ENCODE peak calls at places on chromosomes 2 and 18, in seven cellular contexts. V, I, U, H, Y, N and L are unnamed samples.
A peak's percentile ranks its signal among the peaks of the same experiment; 100 is the strongest.

GRCh38 chr2:12538300-12538699 is 178.4 kb upstream of the TRIB2 start:
- DNase-seq in V (no peak), I (no peak), H (no peak), N (no peak), U (no peak), Y (no peak), L (no peak)

GRCh38 chr2:195330513-195330956 is 326.5 kb upstream of the SLC39A10 start:
- DNase-seq in N (no peak), H (peak; percentile 53), I (no peak), Y (no peak), V (no peak), U (no peak), L (no peak)

GRCh38 chr2:37283207-37283606 is 41.4 kb downstream of the PRKD3 start:
- DNase-seq in V (peak; percentile 93), I (no peak), H (no peak), U (no peak), N (no peak), Y (no peak), L (no peak)

GRCh38 chr2:43611987-43612894 is 16.4 kb upstream of the THADA start:
- DNase-seq in H (peak; percentile 77), Y (peak; percentile 17), V (peak; percentile 76), I (peak; percentile 73), N (peak; percentile 84), U (peak; percentile 64), L (peak; percentile 60)

GRCh38 chr2:233832414-233832813 is 21.9 kb downstream of the HJURP start:
- DNase-seq in V (peak; percentile 82), H (no peak), N (no peak), U (no peak), I (no peak), Y (no peak), L (no peak)

GRCh38 chr2:71070294-71071025 is 2.0 kb downstream of the NAGK start:
- DNase-seq in Y (no peak), N (peak; percentile 73), I (no peak), H (no peak), V (peak; percentile 37), U (no peak), L (no peak)

GRCh38 chr2:39142012-39142346 is 21.1 kb upstream of the SOS1 start:
- DNase-seq in H (no peak), N (no peak), Y (no peak), U (no peak), I (no peak), V (no peak), L (no peak)

GRCh38 chr2:42663828-42664227 is 95.4 kb downstream of the MTA3 start:
- DNase-seq in U (no peak), V (no peak), Y (no peak), N (no peak), I (no peak), H (no peak), L (no peak)

GRCh38 chr2:8579686-8580085 is 102.2 kb upstream of the ID2 start:
- DNase-seq in V (no peak), N (no peak), H (no peak), Y (no peak), U (no peak), I (no peak), L (no peak)

GRCh38 chr2:223993634-223994232 is 36.5 kb downstream of the MRPL44 start:
- DNase-seq in H (peak; percentile 78), V (peak; percentile 82), Y (no peak), U (peak; percentile 69), N (peak; percentile 89), I (peak; percentile 66), L (peak; percentile 55)

GRCh38 chr2:189298481-189298880 is 118.9 kb upstream of the COL5A2 start:
- DNase-seq in I (no peak), N (no peak), H (no peak), V (peak; percentile 58), U (no peak), Y (no peak), L (no peak)

GRCh38 chr18:44816028-44816427 is 135.3 kb downstream of the SETBP1 start:
- DNase-seq in I (no peak), U (no peak), H (no peak), Y (no peak), N (peak; percentile 46), V (no peak), L (no peak)

GRCh38 chr2:161486111-161486510 is 70.0 kb downstream of the TBR1 start:
- DNase-seq in U (no peak), I (no peak), Y (no peak), N (no peak), H (no peak), V (peak; percentile 2), L (no peak)

GRCh38 chr2:46999084-46999483 is 83.5 kb upstream of the MCFD2 start:
- DNase-seq in V (no peak), I (no peak), H (no peak), Y (no peak), U (no peak), N (no peak), L (no peak)

GRCh38 chr2:3633089-3633981 is 24.7 kb upstream of the ALLC start:
- DNase-seq in Y (no peak), V (peak; percentile 81), U (peak; percentile 36), N (no peak), I (no peak), H (no peak), L (peak; percentile 29)

GRCh38 chr2:55391615-55392242 is 27.9 kb downstream of the CCDC88A start:
- DNase-seq in N (no peak), Y (no peak), H (no peak), V (no peak), I (no peak), U (no peak), L (no peak)

GRCh38 chr2:133200684-133201421 is 367.4 kb downstream of the NCKAP5 start:
- DNase-seq in I (no peak), N (no peak), V (peak; percentile 98), U (peak; percentile 72), Y (no peak), H (no peak), L (no peak)

GRCh38 chr2:190318931-190319556 is 582 bp downstream of the HIBCH start:
- DNase-seq in N (peak; percentile 27), Y (no peak), V (peak; percentile 12), I (peak; percentile 20), H (peak; percentile 42), U (no peak), L (no peak)

GRCh38 chr2:18518116-18519111 is 42.0 kb downstream of the RDH14 start:
- DNase-seq in N (no peak), U (no peak), V (peak; percentile 63), Y (no peak), H (no peak), I (no peak), L (no peak)

GRCh38 chr2:9990735-9991134 is 39.2 kb downstream of the GRHL1 start:
- DNase-seq in I (no peak), N (peak; percentile 30), Y (no peak), H (no peak), V (no peak), U (peak; percentile 71), L (peak; percentile 85)

GRCh38 chr18:13696961-13697360 is 29.4 kb downstream of the FAM210A start:
- DNase-seq in U (no peak), I (no peak), Y (no peak), V (peak; percentile 17), N (no peak), H (no peak), L (no peak)

GRCh38 chr2:127004893-127005600 is 101.9 kb downstream of the BIN1 start:
- DNase-seq in H (no peak), V (no peak), U (no peak), I (no peak), Y (no peak), N (peak; percentile 46), L (no peak)

GRCh38 chr18:28740575-28740974 is 563.6 kb upstream of the CDH2 start:
- DNase-seq in I (no peak), H (no peak), V (no peak), N (no peak), Y (no peak), U (no peak), L (no peak)

GRCh38 chr18:59715445-59715844 is 18.2 kb upstream of the CCBE1 start:
- DNase-seq in V (peak; percentile 54), Y (no peak), I (no peak), N (no peak), H (no peak), U (no peak), L (no peak)

GRCh38 chr18:59712311-59712710 is 15.1 kb upstream of the CCBE1 start:
- DNase-seq in H (no peak), I (no peak), V (no peak), N (no peak), Y (no peak), U (no peak), L (no peak)

GRCh38 chr18:59718108-59719057 is 21.2 kb upstream of the CCBE1 start:
- DNase-seq in N (no peak), V (peak; percentile 95), I (no peak), U (peak; percentile 93), H (no peak), Y (no peak), L (no peak)

GRCh38 chr18:59717291-59717690 is 20.1 kb upstream of the CCBE1 start:
- DNase-seq in U (no peak), N (no peak), V (no peak), H (no peak), Y (no peak), I (no peak), L (no peak)

DNA sequence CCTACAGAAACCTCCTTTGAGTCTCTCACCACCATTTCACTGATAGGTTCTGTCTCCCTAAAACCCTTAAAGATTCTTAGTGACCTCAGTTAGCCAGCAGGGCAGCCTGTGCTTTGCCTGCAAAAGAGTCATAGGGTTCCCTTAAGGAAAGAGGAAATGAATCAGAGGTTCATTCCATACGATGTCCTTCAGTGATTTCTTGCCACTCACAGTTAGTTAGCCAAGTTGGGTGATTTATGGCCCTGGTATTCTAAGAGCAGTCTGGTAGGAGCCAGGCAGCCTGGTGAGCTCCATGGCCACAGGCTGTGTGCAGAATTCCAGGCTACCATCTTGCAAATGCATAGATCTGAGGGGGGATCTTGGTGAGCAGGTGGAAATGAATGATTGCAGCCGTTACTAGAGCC is 18.7 kb upstream of the CCBE1 start:
- DNase-seq in H (no peak), Y (no peak), V (peak; percentile 95), U (peak; percentile 70), N (no peak), I (no peak), L (no peak)
- H3K4me3 ChIP-seq in H (no peak overlapping the region), Y (no peak overlapping the region), V (no peak overlapping the region), U (no peak overlapping the region), N (no peak overlapping the region), I (no peak overlapping the region), L (no peak overlapping the region)

DNA sequence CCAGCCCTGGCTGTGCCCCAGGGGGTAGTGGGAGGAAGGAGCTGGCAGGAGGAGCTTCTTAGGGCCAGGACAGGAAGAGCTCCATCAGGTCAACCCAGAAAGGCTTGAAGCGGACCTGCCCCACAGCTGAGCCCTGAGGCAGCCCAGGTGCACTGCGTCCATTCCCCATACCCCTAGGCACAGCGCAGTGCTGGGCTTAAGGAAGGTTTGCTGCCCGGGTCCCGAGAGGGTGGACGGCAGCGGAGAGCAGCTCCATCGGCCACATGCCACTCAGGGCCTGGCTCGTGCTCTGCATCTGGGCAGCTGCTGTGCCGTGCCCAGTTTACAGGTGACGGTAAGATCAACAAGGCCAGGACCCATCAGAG is 26.4 kb downstream of the DNMT3A start:
- DNase-seq in Y (no peak), H (no peak), N (no peak), V (no peak), I (no peak), U (no peak), L (no peak)
- H3K4me1 ChIP-seq in Y (peaks cover 35% of the 10 kb centered on the region), H (peaks cover 21% of the 10 kb centered on the region), N (peaks cover 43% of the 10 kb centered on the region), V (peaks cover 7% of the 10 kb centered on the region), I (peaks cover 65% of the 10 kb centered on the region), U (no peaks in the 10 kb centered on the region), L (peaks cover 17% of the 10 kb centered on the region)

GRCh38 chr2:20352230-20353216 is 1.9 kb upstream of the PUM2 start:
- DNase-seq in I (no peak), N (peak; percentile 25), Y (no peak), H (no peak), V (no peak), U (no peak), L (no peak)
- H3K4me3 ChIP-seq in I (peak overlapping the region; percentile 86), N (peak overlapping the region; percentile 79), Y (peak overlapping the region; percentile 66), H (no peak overlapping the region), V (no peak overlapping the region), U (no peak overlapping the region), L (no peak overlapping the region)

GRCh38 chr2:104118889-104119288 is 735.0 kb upstream of the POU3F3 start:
- DNase-seq in H (no peak), I (no peak), N (peak; percentile 41), V (no peak), U (no peak), Y (no peak), L (no peak)
- H3K4me1 ChIP-seq in H (no peaks in the 10 kb centered on the region), I (no peaks in the 10 kb centered on the region), N (no peaks in the 10 kb centered on the region), V (no peaks in the 10 kb centered on the region), U (no peaks in the 10 kb centered on the region), Y (no peaks in the 10 kb centered on the region), L (no peaks in the 10 kb centered on the region)